ENCODE peak calls at places on chromosomes 11 and 22, in four cellular contexts. One of them, this sample, is unnamed.
A peak's percentile ranks its signal among the peaks of the same experiment; 100 is the strongest.

GRCh38 chr11:112366777-112367176 is 106.1 kb upstream of the PLET1 start:
- DNase-seq in Caco-2: no peak
- DNase-seq in cardiac muscle cell: no peak
- DNase-seq in lower lobe of right lung: no peak
- DNase-seq in this sample: no peak

GRCh38 chr22:19524170-19525115 is at the start of gene CLDN5:
- DNase-seq in lower lobe of right lung: peak; percentile 60
- DNase-seq in Caco-2: no peak
- DNase-seq in cardiac muscle cell: peak; percentile 38
- DNase-seq in this sample: no peak

GRCh38 chr11:113375402-113375801 is 12.2 kb upstream of the ANKK1 start:
- DNase-seq in Caco-2: no peak
- DNase-seq in lower lobe of right lung: no peak
- DNase-seq in cardiac muscle cell: peak; percentile 13
- DNase-seq in this sample: no peak

GRCh38 chr22:50252081-50253045 is 1.3 kb upstream of the HDAC10 start:
- DNase-seq in Caco-2: no peak
- DNase-seq in lower lobe of right lung: peak; percentile 83
- DNase-seq in cardiac muscle cell: peak; percentile 68
- DNase-seq in this sample: peak; percentile 29

GRCh38 chr11:8777907-8778767 is 95.5 kb downstream of the RPL27A start:
- DNase-seq in cardiac muscle cell: no peak
- DNase-seq in Caco-2: no peak
- DNase-seq in lower lobe of right lung: no peak
- DNase-seq in this sample: no peak

GRCh38 chr11:61297341-61297740 is 2.2 kb upstream of the VWCE start:
- DNase-seq in Caco-2: no peak
- DNase-seq in lower lobe of right lung: no peak
- DNase-seq in cardiac muscle cell: no peak
- DNase-seq in this sample: no peak

GRCh38 chr22:39547587-39547947 is 15.0 kb upstream of the RPS19BP1 start:
- DNase-seq in Caco-2: no peak
- DNase-seq in cardiac muscle cell: no peak
- DNase-seq in lower lobe of right lung: no peak
- DNase-seq in this sample: no peak

GRCh38 chr11:134405436-134405835 is 6.6 kb downstream of the B3GAT1 start:
- DNase-seq in cardiac muscle cell: no peak
- DNase-seq in Caco-2: no peak
- DNase-seq in lower lobe of right lung: no peak
- DNase-seq in this sample: no peak

GRCh38 chr11:86214710-86215109 is 29.8 kb upstream of the EED start:
- DNase-seq in Caco-2: no peak
- DNase-seq in cardiac muscle cell: no peak
- DNase-seq in lower lobe of right lung: no peak
- DNase-seq in this sample: no peak

GRCh38 chr11:86149813-86150212 is 80.9 kb upstream of the PICALM start:
- DNase-seq in lower lobe of right lung: no peak
- DNase-seq in cardiac muscle cell: no peak
- DNase-seq in Caco-2: no peak
- DNase-seq in this sample: no peak

GRCh38 chr11:70575396-70576060 is 177.2 kb downstream of the CTTN start:
- DNase-seq in lower lobe of right lung: no peak
- DNase-seq in Caco-2: peak; percentile 32
- DNase-seq in cardiac muscle cell: no peak
- DNase-seq in this sample: no peak

GRCh38 chr11:66373261-66373660 is 1.7 kb upstream of the SLC29A2 start:
- DNase-seq in Caco-2: no peak
- DNase-seq in cardiac muscle cell: peak; percentile 42
- DNase-seq in lower lobe of right lung: no peak
- DNase-seq in this sample: no peak

GRCh38 chr11:116033931-116034553 is 529.8 kb upstream of the CADM1 start:
- DNase-seq in Caco-2: no peak
- DNase-seq in cardiac muscle cell: peak; percentile 77
- DNase-seq in lower lobe of right lung: peak; percentile 58
- DNase-seq in this sample: no peak

GRCh38 chr11:64501500-64502427 is 89.3 kb upstream of the SLC22A12 start:
- DNase-seq in Caco-2: peak; percentile 87
- DNase-seq in cardiac muscle cell: peak; percentile 25
- DNase-seq in lower lobe of right lung: no peak
- DNase-seq in this sample: no peak

GRCh38 chr11:71120346-71120963 is 131.9 kb downstream of the SHANK2 start:
- DNase-seq in cardiac muscle cell: peak; percentile 61
- DNase-seq in lower lobe of right lung: peak; percentile 56
- DNase-seq in Caco-2: peak; percentile 70
- DNase-seq in this sample: no peak

GRCh38 chr11:57427692-57428082 is 766 bp upstream of the SLC43A3 start:
- DNase-seq in cardiac muscle cell: no peak
- DNase-seq in lower lobe of right lung: no peak
- DNase-seq in Caco-2: no peak
- DNase-seq in this sample: no peak

GRCh38 chr11:75078233-75078632 is 18.4 kb downstream of the OR2AT4 start:
- DNase-seq in cardiac muscle cell: no peak
- DNase-seq in lower lobe of right lung: no peak
- DNase-seq in Caco-2: no peak
- DNase-seq in this sample: no peak

GRCh38 chr11:76617553-76618265 is 52.8 kb downstream of the LRRC32 start:
- DNase-seq in cardiac muscle cell: no peak
- DNase-seq in Caco-2: no peak
- DNase-seq in lower lobe of right lung: no peak
- DNase-seq in this sample: no peak

GRCh38 chr11:6615046-6615445 is 3.0 kb upstream of the TAF10 start:
- DNase-seq in Caco-2: no peak
- DNase-seq in cardiac muscle cell: no peak
- DNase-seq in lower lobe of right lung: no peak
- DNase-seq in this sample: no peak

GRCh38 chr11:41917900-41918299 is 458.4 kb upstream of the LRRC4C start:
- DNase-seq in lower lobe of right lung: no peak
- DNase-seq in cardiac muscle cell: no peak
- DNase-seq in Caco-2: no peak
- DNase-seq in this sample: no peak

GRCh38 chr11:312092-312816 is 1.6 kb upstream of the IFITM1 start:
- DNase-seq in lower lobe of right lung: no peak
- DNase-seq in Caco-2: no peak
- DNase-seq in cardiac muscle cell: no peak
- DNase-seq in this sample: no peak

GRCh38 chr11:7555067-7555699 is 41.4 kb downstream of the PPFIBP2 start:
- DNase-seq in lower lobe of right lung: peak; percentile 61
- DNase-seq in Caco-2: no peak
- DNase-seq in cardiac muscle cell: no peak
- DNase-seq in this sample: no peak

GRCh38 chr22:37782340-37783168 is 25.2 kb upstream of the GCAT start:
- DNase-seq in cardiac muscle cell: no peak
- DNase-seq in Caco-2: no peak
- DNase-seq in lower lobe of right lung: no peak
- DNase-seq in this sample: no peak

GRCh38 chr22:42473484-42474193 is 41.4 kb upstream of the NFAM1 start:
- DNase-seq in lower lobe of right lung: no peak
- DNase-seq in Caco-2: no peak
- DNase-seq in cardiac muscle cell: peak; percentile 69
- DNase-seq in this sample: peak; percentile 51

GRCh38 chr11:2461253-2462091 is 16.7 kb downstream of the KCNQ1 start:
- DNase-seq in lower lobe of right lung: no peak
- DNase-seq in Caco-2: peak; percentile 31
- DNase-seq in cardiac muscle cell: peak; percentile 68
- DNase-seq in this sample: no peak

GRCh38 chr11:75105462-75105925 is 8.8 kb upstream of the OR2AT4 start:
- DNase-seq in cardiac muscle cell: peak; percentile 5
- DNase-seq in Caco-2: peak; percentile 80
- DNase-seq in lower lobe of right lung: no peak
- DNase-seq in this sample: no peak

GRCh38 chr11:68181719-68182451 is 31.2 kb downstream of the KMT5B start:
- DNase-seq in cardiac muscle cell: peak; percentile 18
- DNase-seq in lower lobe of right lung: no peak
- DNase-seq in Caco-2: no peak
- DNase-seq in this sample: no peak

GRCh38 chr11:96328395-96329010 is 14.5 kb downstream of the MAML2 start:
- DNase-seq in Caco-2: no peak
- DNase-seq in cardiac muscle cell: no peak
- DNase-seq in lower lobe of right lung: no peak
- DNase-seq in this sample: peak; percentile 96

GRCh38 chr11:33182246-33182878 is 21.1 kb upstream of the CSTF3 start:
- DNase-seq in Caco-2: peak; percentile 92
- DNase-seq in cardiac muscle cell: no peak
- DNase-seq in lower lobe of right lung: no peak
- DNase-seq in this sample: no peak

GRCh38 chr11:27619936-27620335 is 80.3 kb downstream of the BDNF start:
- DNase-seq in cardiac muscle cell: no peak
- DNase-seq in Caco-2: no peak
- DNase-seq in lower lobe of right lung: no peak
- DNase-seq in this sample: no peak

DNA sequence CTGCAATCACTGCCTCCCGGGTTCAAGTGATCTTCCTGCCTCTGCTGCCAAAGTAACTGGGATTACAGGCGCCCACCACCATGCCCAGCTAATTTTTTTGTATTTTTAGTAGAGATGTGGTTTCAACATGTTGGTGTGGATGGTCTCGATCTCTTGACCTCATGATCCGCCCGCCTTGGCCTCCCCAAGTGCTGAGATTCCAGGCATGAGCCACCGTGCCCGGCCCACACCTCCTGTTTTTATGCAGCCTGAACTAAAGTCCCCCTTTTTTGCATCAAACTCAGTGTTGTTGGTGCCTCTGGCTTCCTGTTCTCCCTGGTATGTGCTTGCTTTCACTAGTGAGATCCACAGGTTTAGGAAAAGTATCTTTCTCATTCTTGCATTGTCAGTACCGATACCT is 4.2 kb downstream of the TBC1D22A start:
- DNase-seq in cardiac muscle cell: no peak
- DNase-seq in lower lobe of right lung: peak; percentile 29
- DNase-seq in Caco-2: no peak
- DNase-seq in this sample: no peak
- H3K4me3 ChIP-seq in cardiac muscle cell: no peak overlapping the region
- H3K4me3 ChIP-seq in lower lobe of right lung: no peak overlapping the region
- H3K4me3 ChIP-seq in Caco-2: no peak overlapping the region
- H3K4me3 ChIP-seq in this sample: no peak overlapping the region

GRCh38 chr11:44993971-44994705 is 43.5 kb upstream of the TP53I11 start:
- DNase-seq in Caco-2: no peak
- DNase-seq in lower lobe of right lung: no peak
- DNase-seq in cardiac muscle cell: no peak
- DNase-seq in this sample: no peak
- H3K9me3 ChIP-seq in Caco-2: no peaks in the 10 kb centered on the region
- H3K9me3 ChIP-seq in lower lobe of right lung: no peaks in the 10 kb centered on the region
- H3K9me3 ChIP-seq in cardiac muscle cell: no peaks in the 10 kb centered on the region
- H3K9me3 ChIP-seq in this sample: no peaks in the 10 kb centered on the region

GRCh38 chr11:47572715-47573255 is 6.0 kb downstream of the KBTBD4 start:
- DNase-seq in Caco-2: no peak
- DNase-seq in cardiac muscle cell: no peak
- DNase-seq in lower lobe of right lung: peak; percentile 12
- DNase-seq in this sample: no peak

GRCh38 chr11:47573321-47573720 is 5.4 kb downstream of the KBTBD4 start:
- DNase-seq in lower lobe of right lung: peak; percentile 37
- DNase-seq in cardiac muscle cell: no peak
- DNase-seq in Caco-2: no peak
- DNase-seq in this sample: no peak

GRCh38 chr11:47578524-47579460 is at the start of the genes KBTBD4 and NDUFS3:
- DNase-seq in cardiac muscle cell: peak; percentile 94
- DNase-seq in lower lobe of right lung: peak; percentile 91
- DNase-seq in Caco-2: peak; percentile 93
- DNase-seq in this sample: peak; percentile 94

GRCh38 chr11:47571895-47572294 is 6.5 kb downstream of the PTPMT1 start:
- DNase-seq in cardiac muscle cell: no peak
- DNase-seq in Caco-2: no peak
- DNase-seq in lower lobe of right lung: no peak
- DNase-seq in this sample: no peak

DNA sequence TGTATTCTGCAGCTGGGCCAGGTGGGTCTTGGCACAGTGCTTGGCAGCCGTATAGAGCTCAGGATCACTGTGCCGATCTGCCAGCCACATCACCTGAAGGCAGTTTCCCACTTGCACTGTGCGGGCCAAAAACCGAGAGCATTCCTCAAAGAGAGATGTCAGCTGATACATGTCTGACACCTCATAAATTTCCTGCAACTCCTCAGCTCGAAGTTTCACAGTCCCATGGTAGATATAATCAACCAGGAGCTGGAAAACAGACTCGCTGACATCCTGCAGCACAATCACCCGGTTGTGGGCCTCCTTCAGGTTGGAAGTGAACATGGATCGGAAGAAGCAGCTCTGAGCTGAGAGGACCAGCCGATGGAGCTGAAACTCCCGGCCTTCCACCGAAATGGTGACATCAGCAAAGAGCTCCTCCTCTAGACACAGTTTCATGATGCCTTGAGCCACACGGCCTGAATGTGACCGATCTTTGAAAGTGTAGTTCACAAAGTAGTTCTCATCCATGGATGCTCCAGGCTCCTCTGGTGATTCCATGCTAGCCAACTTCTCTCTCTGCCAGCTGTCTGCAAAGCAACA is 1.2 kb downstream of the KBTBD4 start:
- DNase-seq in Caco-2: no peak
- DNase-seq in cardiac muscle cell: no peak
- DNase-seq in lower lobe of right lung: peak; percentile 20
- DNase-seq in this sample: no peak
- H3K4me3 ChIP-seq in Caco-2: peak overlapping the region; percentile 95
- H3K4me3 ChIP-seq in cardiac muscle cell: no peak overlapping the region
- H3K4me3 ChIP-seq in lower lobe of right lung: peak overlapping the region; percentile 86
- H3K4me3 ChIP-seq in this sample: no peak overlapping the region

GRCh38 chr11:58861533-58861932 is 17.0 kb upstream of the GLYATL2 start:
- DNase-seq in cardiac muscle cell: no peak
- DNase-seq in Caco-2: no peak
- DNase-seq in lower lobe of right lung: no peak
- DNase-seq in this sample: no peak
- H3K9me3 ChIP-seq in cardiac muscle cell: no peaks in the 10 kb centered on the region
- H3K9me3 ChIP-seq in Caco-2: no peaks in the 10 kb centered on the region
- H3K9me3 ChIP-seq in lower lobe of right lung: peaks cover 4% of the 10 kb centered on the region
- H3K9me3 ChIP-seq in this sample: no peaks in the 10 kb centered on the region

GRCh38 chr11:73663604-73664495 is 17.5 kb downstream of the PLEKHB1 start:
- DNase-seq in cardiac muscle cell: no peak
- DNase-seq in lower lobe of right lung: no peak
- DNase-seq in Caco-2: no peak
- DNase-seq in this sample: no peak

GRCh38 chr11:73662445-73663157 is 16.2 kb downstream of the PLEKHB1 start:
- DNase-seq in lower lobe of right lung: no peak
- DNase-seq in cardiac muscle cell: no peak
- DNase-seq in Caco-2: no peak
- DNase-seq in this sample: no peak

GRCh38 chr11:73661035-73661628 is 14.8 kb downstream of the PLEKHB1 start:
- DNase-seq in lower lobe of right lung: peak; percentile 90
- DNase-seq in Caco-2: peak; percentile 70
- DNase-seq in cardiac muscle cell: peak; percentile 90
- DNase-seq in this sample: peak; percentile 79

GRCh38 chr11:73659961-73660360 is 13.6 kb downstream of the PLEKHB1 start:
- DNase-seq in lower lobe of right lung: no peak
- DNase-seq in Caco-2: no peak
- DNase-seq in cardiac muscle cell: no peak
- DNase-seq in this sample: no peak

DNA sequence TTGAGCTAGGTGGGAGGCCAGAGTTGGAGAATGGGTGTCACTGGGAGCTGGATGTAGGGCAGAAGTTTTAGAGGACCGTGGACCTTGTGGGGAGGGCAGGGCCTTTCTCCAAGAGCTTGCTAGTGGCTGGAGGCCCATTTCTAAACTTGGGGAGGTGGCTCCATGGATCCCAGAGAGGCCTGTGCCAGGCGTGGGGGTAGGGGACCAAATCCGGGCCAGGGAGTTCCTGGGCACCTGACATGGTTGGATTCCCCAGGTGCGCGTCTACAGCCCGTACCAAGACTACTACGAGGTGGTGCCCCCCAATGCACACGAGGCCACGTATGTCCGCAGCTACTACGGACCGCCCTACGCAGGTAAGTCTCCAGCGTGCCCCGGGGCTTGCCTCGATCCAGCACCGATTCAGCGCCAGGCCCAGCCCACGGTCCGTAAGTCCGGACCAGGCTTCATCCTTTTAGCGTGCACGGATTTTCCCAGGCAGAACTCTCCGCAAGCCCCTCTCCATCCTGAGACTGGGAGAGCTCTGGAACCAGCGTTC is 14.2 kb downstream of the PLEKHB1 start:
- DNase-seq in Caco-2: no peak
- DNase-seq in lower lobe of right lung: no peak
- DNase-seq in cardiac muscle cell: no peak
- DNase-seq in this sample: no peak
- H3K4me3 ChIP-seq in Caco-2: no peak overlapping the region
- H3K4me3 ChIP-seq in lower lobe of right lung: peak overlapping the region; percentile 38
- H3K4me3 ChIP-seq in cardiac muscle cell: no peak overlapping the region
- H3K4me3 ChIP-seq in this sample: no peak overlapping the region

This sample was measured in HAP-1.